ENCODE peak calls at places on chromosomes 1 and 21, in ten cellular contexts. X is CD8-positive, alpha-beta memory T cell; K is HAP-1; Y is neural progenitor cell; D is IMR-90; P is endodermal cell; L is bronchial epithelial cell; G is brain microvascular endothelial cell; O is cardiac muscle cell; M is small intestine. J is an unnamed sample. For H3K27me3 and H3K36me3, the result is how much of the 10 kb centered on the place peaks cover.

GRCh38 chr1:110056776-110057175 is 13.7 kb downstream of the ALX3 start:
- DNase-seq in X (no peak), K (no peak), Y (no peak), D (peak), P (no peak), L (peak), G (peak), O (no peak), M (peak), J (no peak)

GRCh38 chr21:44816761-44817505 is 929 bp downstream of the SUMO3 start:
- DNase-seq in X (no peak), K (no peak), Y (no peak), D (no peak), P (no peak), L (no peak), G (no peak), O (no peak), M (no peak), J (no peak)

GRCh38 chr1:57158660-57159059 is 192.8 kb upstream of the C8B start:
- DNase-seq in X (no peak), K (no peak), Y (no peak), D (no peak), P (no peak), L (no peak), G (no peak), O (no peak), M (no peak), J (no peak)

GRCh38 chr1:110872745-110873435 is at the start of gene CD53:
- DNase-seq in X (peak), K (no peak), Y (no peak), D (no peak), P (no peak), L (no peak), G (no peak), O (no peak), M (peak), J (no peak)

GRCh38 chr21:16305686-16306085 is 575.9 kb downstream of the USP25 start:
- DNase-seq in X (no peak), K (peak), Y (peak), D (no peak), P (no peak), L (no peak), G (peak), O (no peak), M (no peak), J (no peak)

GRCh38 chr1:11682799-11683198 is 1.9 kb upstream of the MAD2L2 start:
- DNase-seq in X (no peak), K (no peak), Y (no peak), D (peak), P (peak), L (no peak), G (no peak), O (no peak), M (no peak), J (no peak)

GRCh38 chr1:42940851-42941639 is 17.6 kb downstream of the SLC2A1 start:
- DNase-seq in X (no peak), K (no peak), Y (no peak), D (peak), P (peak), L (peak), G (peak), O (no peak), M (no peak), J (no peak)

GRCh38 chr21:42164818-42165217 is 54.1 kb upstream of the ABCG1 start:
- DNase-seq in X (no peak), K (no peak), Y (no peak), D (no peak), P (no peak), L (no peak), G (no peak), O (no peak), M (no peak), J (no peak)

GRCh38 chr1:153886127-153886526 is 36.6 kb downstream of the GATAD2B start:
- DNase-seq in X (no peak), K (no peak), Y (no peak), D (no peak), P (no peak), L (no peak), G (no peak), O (no peak), M (no peak), J (no peak)

GRCh38 chr21:45460011-45460565 is 55.1 kb downstream of the COL18A1 start:
- DNase-seq in X (no peak), K (no peak), Y (no peak), D (no peak), P (no peak), L (no peak), G (no peak), O (no peak), M (no peak), J (no peak)

GRCh38 chr1:214662386-214662785 is 59.4 kb downstream of the CENPF start:
- DNase-seq in X (no peak), K (no peak), Y (no peak), D (no peak), P (no peak), L (no peak), G (no peak), O (no peak), M (no peak), J (no peak)

GRCh38 chr21:31576428-31576827 is 83.1 kb upstream of the SOD1 start:
- DNase-seq in X (no peak), K (no peak), Y (no peak), D (no peak), P (no peak), L (no peak), G (no peak), O (no peak), M (no peak), J (no peak)

GRCh38 chr1:40318970-40319621 is 2.0 kb upstream of the COL9A2 start:
- DNase-seq in X (no peak), K (no peak), Y (no peak), D (no peak), P (no peak), L (no peak), G (no peak), O (no peak), M (no peak), J (peak)

GRCh38 chr1:91014475-91014874 is 7.4 kb downstream of the ZNF644 start:
- DNase-seq in X (no peak), K (no peak), Y (no peak), D (no peak), P (no peak), L (no peak), G (no peak), O (no peak), M (no peak), J (no peak)

GRCh38 chr1:19076841-19077616 is 120.6 kb upstream of the IFFO2 start:
- DNase-seq in X (no peak), K (no peak), Y (no peak), D (no peak), P (no peak), L (peak), G (no peak), O (no peak), M (no peak), J (no peak)

GRCh38 chr1:161934278-161934608 is 89.4 kb downstream of the OLFML2B start:
- DNase-seq in X (peak), K (no peak), Y (no peak), D (no peak), P (no peak), L (no peak), G (no peak), O (no peak), M (peak), J (no peak)

GRCh38 chr1:173503391-173503790 is 26.3 kb downstream of the PRDX6 start:
- DNase-seq in X (no peak), K (no peak), Y (no peak), D (peak), P (no peak), L (no peak), G (no peak), O (peak), M (no peak), J (no peak)

GRCh38 chr1:106290805-106291537 is 765.5 kb upstream of the PRMT6 start:
- DNase-seq in X (no peak), K (no peak), Y (no peak), D (no peak), P (no peak), L (no peak), G (no peak), O (no peak), M (no peak), J (no peak)

GRCh38 chr1:226309398-226310122 is 596 bp upstream of the LIN9 start:
- DNase-seq in X (no peak), K (peak), Y (peak), D (no peak), P (no peak), L (no peak), G (peak), O (peak), M (peak), J (no peak)

GRCh38 chr1:197911857-197912696 is 5.1 kb upstream of the LHX9 start:
- DNase-seq in X (no peak), K (no peak), Y (peak), D (no peak), P (peak), L (peak), G (no peak), O (no peak), M (no peak), J (peak)
- H3K27me3 ChIP-seq in X (half or more), K (under half), Y (half or more), D (half or more), P (half or more), L (half or more), G (half or more), O (half or more), M (half or more), J (half or more)

GRCh38 chr1:6026095-6026809 is 19.4 kb upstream of the KCNAB2 start:
- DNase-seq in X (peak), K (no peak), Y (peak), D (peak), P (peak), L (peak), G (peak), O (peak), M (peak), J (peak)

GRCh38 chr1:6028042-6028895 is 17.4 kb upstream of the KCNAB2 start:
- DNase-seq in X (peak), K (no peak), Y (no peak), D (peak), P (no peak), L (peak), G (peak), O (no peak), M (peak), J (no peak)

GRCh38 chr1:6025269-6026094 is 20.2 kb upstream of the KCNAB2 start:
- DNase-seq in X (no peak), K (no peak), Y (no peak), D (peak), P (no peak), L (peak), G (no peak), O (no peak), M (peak), J (peak)

GRCh38 chr1:6029351-6029750 is 16.3 kb upstream of the KCNAB2 start:
- DNase-seq in X (no peak), K (no peak), Y (no peak), D (no peak), P (no peak), L (no peak), G (no peak), O (no peak), M (no peak), J (no peak)

DNA sequence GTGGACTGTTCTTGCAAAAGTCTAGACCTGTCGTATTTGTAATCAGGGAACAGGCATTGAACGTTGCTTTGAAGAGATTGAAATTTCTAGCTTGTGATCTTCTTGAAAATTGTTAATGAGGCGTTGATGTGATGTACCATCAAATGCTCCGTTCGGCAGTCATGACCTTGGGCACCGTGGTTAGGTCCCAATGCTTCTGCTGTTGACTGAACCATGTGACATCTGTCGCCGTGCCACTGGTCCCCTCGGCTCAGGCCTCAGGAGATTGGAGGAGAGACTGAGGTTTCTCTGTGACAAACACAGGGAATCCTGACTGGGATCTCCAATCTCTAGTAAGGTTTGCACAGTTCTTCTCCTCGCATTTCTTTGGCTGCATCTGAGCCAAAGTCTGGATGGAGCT is 18.1 kb upstream of the KCNAB2 start:
- DNase-seq in X (no peak), K (no peak), Y (no peak), D (no peak), P (no peak), L (no peak), G (no peak), O (no peak), M (no peak), J (no peak)
- H3K4me3 ChIP-seq in X (peak), K (no peak), Y (no peak), D (no peak), P (no peak), L (no peak), G (no peak), O (no peak), M (peak), J (no peak)

GRCh38 chr1:169128565-169128964 is 22.1 kb downstream of the ATP1B1 start:
- DNase-seq in X (no peak), K (no peak), Y (no peak), D (no peak), P (no peak), L (no peak), G (no peak), O (no peak), M (no peak), J (no peak)
- H3K36me3 ChIP-seq in X (under half), K (half or more), Y (under half), D (under half), P (half or more), L (under half), G (under half), O (half or more), M (under half), J (under half)

GRCh38 chr1:112510340-112510739 is 1.6 kb downstream of the WNT2B start:
- DNase-seq in X (no peak), K (no peak), Y (no peak), D (no peak), P (peak), L (no peak), G (no peak), O (no peak), M (no peak), J (peak)

GRCh38 chr1:112507896-112508241 is 896 bp upstream of the WNT2B start:
- DNase-seq in X (no peak), K (peak), Y (peak), D (no peak), P (peak), L (no peak), G (no peak), O (peak), M (no peak), J (peak)

GRCh38 chr1:112508242-112509004 is at the start of gene WNT2B:
- DNase-seq in X (peak), K (peak), Y (peak), D (no peak), P (peak), L (no peak), G (no peak), O (peak), M (peak), J (peak)

GRCh38 chr1:112509660-112510178 is 954 bp downstream of the WNT2B start:
- DNase-seq in X (no peak), K (no peak), Y (no peak), D (no peak), P (no peak), L (no peak), G (no peak), O (no peak), M (no peak), J (no peak)

GRCh38 chr1:112509005-112509659 is 367 bp downstream of the WNT2B start:
- DNase-seq in X (peak), K (no peak), Y (peak), D (no peak), P (peak), L (no peak), G (no peak), O (no peak), M (peak), J (peak)
- H3K27me3 ChIP-seq in X (under half), K (under half), Y (half or more), D (under half), P (half or more), L (under half), G (under half), O (half or more), M (under half), J (half or more)

DNA sequence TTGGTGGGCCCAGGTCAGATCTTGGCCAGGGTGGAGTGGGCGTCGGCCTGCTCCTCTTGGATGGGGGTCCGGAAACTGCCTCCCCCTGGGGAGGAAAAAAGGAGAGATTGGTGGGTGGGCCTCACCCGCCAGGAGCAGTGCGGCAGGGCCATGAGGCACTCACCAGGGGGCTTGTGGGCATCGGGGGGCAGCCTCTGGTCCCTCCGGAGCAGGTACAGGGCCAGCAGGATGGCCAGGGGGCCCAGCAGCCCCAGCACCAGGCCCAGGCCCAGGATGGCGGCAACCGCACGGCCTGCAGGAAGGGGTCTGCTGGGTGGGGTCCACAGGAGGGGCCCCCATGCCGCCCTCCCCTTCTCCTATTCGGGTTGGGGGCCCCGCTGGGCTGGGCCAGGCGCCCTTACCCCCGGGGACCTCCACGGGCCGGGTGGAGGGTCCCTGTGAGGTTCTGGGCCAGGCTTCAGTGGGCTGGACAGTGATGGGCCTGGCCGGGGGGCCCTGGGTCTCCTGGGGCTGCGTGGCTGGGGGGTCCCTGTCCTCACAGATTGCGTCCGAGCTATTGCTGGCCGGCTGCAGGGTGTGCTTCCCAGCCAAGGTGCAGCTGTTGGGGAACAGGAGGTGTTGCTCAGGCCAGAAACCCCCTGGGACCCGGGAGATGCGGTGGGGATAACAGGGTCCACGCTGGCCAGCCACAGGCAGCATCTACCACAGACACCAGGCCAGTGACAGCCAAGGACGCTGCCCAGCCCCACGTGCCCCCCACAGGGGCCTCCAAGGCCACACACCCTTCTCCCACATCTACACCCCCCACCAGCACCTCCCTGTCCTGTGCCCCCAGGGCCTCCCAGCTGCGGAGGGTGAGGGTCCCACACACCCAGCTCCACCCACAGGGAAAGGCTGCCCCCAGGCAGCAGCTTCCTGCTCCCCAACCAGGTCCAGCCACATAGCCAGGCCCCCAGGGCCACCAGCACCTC is 2.1 kb downstream of the TNFRSF4 start:
- DNase-seq in X (no peak), K (no peak), Y (no peak), D (no peak), P (no peak), L (no peak), G (no peak), O (no peak), M (no peak), J (peak)
- H3K4me3 ChIP-seq in X (no peak), K (no peak), Y (no peak), D (no peak), P (no peak), L (no peak), G (no peak), O (no peak), M (no peak), J (no peak)